ENCODE peak calls at places on chromosome 1, in eight cellular contexts. One of them, this sample, is unnamed.

GRCh38 chr1:204077979-204078696 is 5.2 kb downstream of the SOX13 start:
- DNase-seq in kidney tubule cell: no peak
- DNase-seq in GM19239: no peak
- DNase-seq in right cardiac atrium: no peak
- DNase-seq in tibial artery: no peak
- DNase-seq in HS-5: no peak
- DNase-seq in stimulated activated CD8-positive, alpha-beta memory T cell treated with anti-CD3 and anti-CD28 coated beads, Interleukin-15, amount 100 ng/mL, for 4 hours: no peak
- DNase-seq in ACHN: no peak
- DNase-seq in this sample: no peak

GRCh38 chr1:30714536-30715090 is 8.8 kb downstream of the MATN1 start:
- DNase-seq in kidney tubule cell: no peak
- DNase-seq in GM19239: no peak
- DNase-seq in right cardiac atrium: no peak
- DNase-seq in tibial artery: no peak
- DNase-seq in HS-5: no peak
- DNase-seq in stimulated activated CD8-positive, alpha-beta memory T cell treated with anti-CD3 and anti-CD28 coated beads, Interleukin-15, amount 100 ng/mL, for 4 hours: no peak
- DNase-seq in ACHN: no peak
- DNase-seq in this sample: no peak

GRCh38 chr1:30763654-30764248 is 6.2 kb upstream of the LAPTM5 start:
- DNase-seq in kidney tubule cell: no peak
- DNase-seq in GM19239: no peak
- DNase-seq in right cardiac atrium: no peak
- DNase-seq in tibial artery: peak; percentile 60
- DNase-seq in HS-5: no peak
- DNase-seq in stimulated activated CD8-positive, alpha-beta memory T cell treated with anti-CD3 and anti-CD28 coated beads, Interleukin-15, amount 100 ng/mL, for 4 hours: no peak
- DNase-seq in ACHN: no peak
- DNase-seq in this sample: no peak

GRCh38 chr1:27597036-27597435 is 6.9 kb downstream of the AHDC1 start:
- DNase-seq in kidney tubule cell: peak; percentile 23
- DNase-seq in GM19239: no peak
- DNase-seq in right cardiac atrium: peak; percentile 9
- DNase-seq in tibial artery: no peak
- DNase-seq in HS-5: no peak
- DNase-seq in stimulated activated CD8-positive, alpha-beta memory T cell treated with anti-CD3 and anti-CD28 coated beads, Interleukin-15, amount 100 ng/mL, for 4 hours: no peak
- DNase-seq in ACHN: no peak
- DNase-seq in this sample: no peak

GRCh38 chr1:67832737-67833594 is at the start of gene GNG12:
- DNase-seq in kidney tubule cell: peak; percentile 86
- DNase-seq in GM19239: no peak
- DNase-seq in right cardiac atrium: peak; percentile 89
- DNase-seq in tibial artery: peak; percentile 78
- DNase-seq in HS-5: peak; percentile 60
- DNase-seq in stimulated activated CD8-positive, alpha-beta memory T cell treated with anti-CD3 and anti-CD28 coated beads, Interleukin-15, amount 100 ng/mL, for 4 hours: no peak
- DNase-seq in ACHN: peak; percentile 81
- DNase-seq in this sample: no peak

GRCh38 chr1:167795810-167796740 is 74.3 kb downstream of the MPZL1 start:
- DNase-seq in kidney tubule cell: peak; percentile 66
- DNase-seq in GM19239: no peak
- DNase-seq in right cardiac atrium: peak; percentile 72
- DNase-seq in tibial artery: no peak
- DNase-seq in HS-5: no peak
- DNase-seq in stimulated activated CD8-positive, alpha-beta memory T cell treated with anti-CD3 and anti-CD28 coated beads, Interleukin-15, amount 100 ng/mL, for 4 hours: no peak
- DNase-seq in ACHN: peak; percentile 33
- DNase-seq in this sample: no peak

GRCh38 chr1:109425902-109426277 is 358 bp downstream of the PSMA5 start:
- DNase-seq in kidney tubule cell: peak; percentile 84
- DNase-seq in GM19239: no peak
- DNase-seq in right cardiac atrium: no peak
- DNase-seq in tibial artery: no peak
- DNase-seq in HS-5: peak; percentile 31
- DNase-seq in stimulated activated CD8-positive, alpha-beta memory T cell treated with anti-CD3 and anti-CD28 coated beads, Interleukin-15, amount 100 ng/mL, for 4 hours: peak; percentile 30
- DNase-seq in ACHN: peak; percentile 63
- DNase-seq in this sample: no peak

GRCh38 chr1:154895779-154896178 is 25.7 kb upstream of the KCNN3 start:
- DNase-seq in kidney tubule cell: no peak
- DNase-seq in GM19239: no peak
- DNase-seq in right cardiac atrium: no peak
- DNase-seq in tibial artery: no peak
- DNase-seq in HS-5: no peak
- DNase-seq in stimulated activated CD8-positive, alpha-beta memory T cell treated with anti-CD3 and anti-CD28 coated beads, Interleukin-15, amount 100 ng/mL, for 4 hours: no peak
- DNase-seq in ACHN: no peak
- DNase-seq in this sample: no peak

GRCh38 chr1:147820898-147821297 is 60.5 kb upstream of the GJA5 start:
- DNase-seq in kidney tubule cell: no peak
- DNase-seq in GM19239: no peak
- DNase-seq in right cardiac atrium: no peak
- DNase-seq in tibial artery: no peak
- DNase-seq in HS-5: no peak
- DNase-seq in stimulated activated CD8-positive, alpha-beta memory T cell treated with anti-CD3 and anti-CD28 coated beads, Interleukin-15, amount 100 ng/mL, for 4 hours: no peak
- DNase-seq in ACHN: no peak
- DNase-seq in this sample: no peak

GRCh38 chr1:30036666-30037065 is 686.7 kb downstream of the MATN1 start:
- DNase-seq in kidney tubule cell: no peak
- DNase-seq in GM19239: no peak
- DNase-seq in right cardiac atrium: no peak
- DNase-seq in tibial artery: no peak
- DNase-seq in HS-5: no peak
- DNase-seq in stimulated activated CD8-positive, alpha-beta memory T cell treated with anti-CD3 and anti-CD28 coated beads, Interleukin-15, amount 100 ng/mL, for 4 hours: no peak
- DNase-seq in ACHN: no peak
- DNase-seq in this sample: no peak

This sample was measured in NCI-H446 treated with DMSO at 0.1 percent for 48 hours.